ENCODE peak calls at places on chromosomes 6 and 20, in seven cellular contexts. T is effector CD8-positive, alpha-beta T cell; S is stimulated activated CD8-positive, alpha-beta memory T cell treated with anti-CD3 and anti-CD28 coated beads, Interleukin-12 subunit alpha, Interleukin-12 subunit beta, amount 100 ng/mL, for 4 hours; P is pancreas; V is iris pigment epithelial cell; X is amygdala; U is CD4-positive, alpha-beta T cell. C is an unnamed sample.
A peak's percentile ranks its signal among the peaks of the same experiment; 100 is the strongest.

GRCh38 chr20:18263723-18264122 is 24.6 kb upstream of the ZNF133 start:
- DNase-seq in P (no peak), T (no peak), U (no peak), V (no peak), X (no peak), S (no peak), C (no peak)

GRCh38 chr20:4076671-4077070 is 61.3 kb upstream of the RNF24 start:
- DNase-seq in X (no peak), S (no peak), P (peak; percentile 38), T (no peak), V (peak; percentile 92), U (no peak), C (peak; percentile 84)

GRCh38 chr6:1872649-1873131 is 263.0 kb downstream of the FOXC1 start:
- DNase-seq in S (no peak), U (no peak), P (peak; percentile 22), X (no peak), T (no peak), V (peak; percentile 48), C (peak; percentile 32)

GRCh38 chr6:112149719-112150263 is 62.4 kb downstream of the FAM229B start:
- DNase-seq in P (no peak), U (no peak), T (no peak), X (no peak), V (peak; percentile 56), S (no peak), C (peak; percentile 84)

GRCh38 chr6:139240161-139241010 is 51.4 kb downstream of the TXLNB start:
- DNase-seq in P (no peak), V (peak; percentile 91), X (peak; percentile 25), T (no peak), U (no peak), S (no peak), C (peak; percentile 85)

GRCh38 chr20:598133-598881 is 11.8 kb downstream of the TCF15 start:
- DNase-seq in S (no peak), P (no peak), V (no peak), X (no peak), T (no peak), U (no peak), C (no peak)

GRCh38 chr6:163337958-163338357 is 76.6 kb upstream of the QKI start:
- DNase-seq in S (no peak), T (no peak), U (no peak), X (no peak), P (no peak), V (no peak), C (no peak)

GRCh38 chr6:168575346-168576098 is 134.5 kb downstream of the SMOC2 start:
- DNase-seq in T (no peak), P (no peak), V (no peak), X (no peak), U (no peak), S (no peak), C (no peak)

GRCh38 chr20:35008411-35009342 is 53.0 kb downstream of the MYH7B start:
- DNase-seq in S (no peak), P (peak; percentile 77), T (no peak), X (no peak), V (no peak), U (no peak), C (no peak)

GRCh38 chr6:166814386-166814785 is 142.0 kb downstream of the RNASET2 start:
- DNase-seq in S (no peak), U (no peak), X (no peak), V (no peak), P (no peak), T (no peak), C (no peak)

GRCh38 chr20:32282461-32282860 is 5.0 kb downstream of the KIF3B start:
- DNase-seq in P (peak; percentile 82), T (no peak), U (no peak), S (no peak), V (no peak), X (peak; percentile 30), C (no peak)

GRCh38 chr6:26743157-26743821 is 83.7 kb upstream of the ZNF322 start:
- DNase-seq in T (no peak), S (no peak), U (no peak), P (no peak), X (no peak), V (peak; percentile 82), C (peak; percentile 51)

GRCh38 chr6:41733707-41734665 is 1.4 kb downstream of the TFEB start:
- DNase-seq in X (peak; percentile 88), S (peak; percentile 56), V (peak; percentile 82), T (peak; percentile 48), P (peak; percentile 64), U (peak; percentile 74), C (peak; percentile 91)

C was measured in adipocyte.